ENCODE peak calls at places on chromosomes 16 and 17, in nine cellular contexts. F is stimulated activated CD8-positive, alpha-beta memory T cell treated with anti-CD3 and anti-CD28 coated beads, Interleukin-12 subunit alpha, Interleukin-12 subunit beta, amount 100 ng/mL, for 4 hours; R is T1000; W is smooth muscle cell of the brain vasculature; T is amniotic stem cell; Z is left cardiac atrium; K is H54; N is nucleus accumbens; A is psoas muscle. J is an unnamed sample.

GRCh38 chr17:65121916-65122821 is 15.0 kb upstream of the RGS9 start:
- DNase-seq in T (no peak), N (no peak), Z (no peak), A (no peak), K (no peak), W (no peak), F (no peak), R (no peak), J (no peak)

GRCh38 chr17:77216435-77216980 is 75.7 kb downstream of the SEC14L1 start:
- DNase-seq in Z (no peak), R (no peak), A (no peak), N (no peak), W (no peak), F (no peak), T (no peak), K (no peak), J (no peak)

GRCh38 chr17:28908640-28909098 is 5.8 kb upstream of the DHRS13 start:
- DNase-seq in K (no peak), Z (peak; percentile 49), F (no peak), A (no peak), W (no peak), R (no peak), T (peak; percentile 57), N (no peak), J (peak; percentile 68)

GRCh38 chr17:81608082-81608481 is 28.8 kb downstream of the NPLOC4 start:
- DNase-seq in T (no peak), K (no peak), A (no peak), F (no peak), Z (no peak), W (no peak), N (no peak), R (no peak), J (no peak)

GRCh38 chr16:4746215-4746614 is 11.9 kb downstream of the DNAAF8 start:
- DNase-seq in W (no peak), A (no peak), N (no peak), K (no peak), F (no peak), T (no peak), Z (no peak), R (no peak), J (no peak)

GRCh38 chr17:57075785-57076184 is 9.3 kb upstream of the AKAP1 start:
- DNase-seq in R (no peak), Z (no peak), T (no peak), N (no peak), F (no peak), K (no peak), A (no peak), W (no peak), J (no peak)

GRCh38 chr16:751152-752007 is 9.2 kb upstream of the MSLN start:
- DNase-seq in K (no peak), W (no peak), F (no peak), N (no peak), R (no peak), T (no peak), A (no peak), Z (no peak), J (no peak)

GRCh38 chr16:1800703-1801102 is 7.2 kb upstream of the IGFALS start:
- DNase-seq in W (no peak), N (no peak), F (no peak), Z (no peak), R (no peak), A (no peak), K (no peak), T (no peak), J (no peak)

GRCh38 chr17:44348234-44348987 is 3.3 kb downstream of the GRN start:
- DNase-seq in N (no peak), Z (no peak), W (peak; percentile 29), F (no peak), K (peak; percentile 65), R (no peak), T (peak; percentile 33), A (no peak), J (no peak)

GRCh38 chr17:51422634-51423033 is 162.3 kb downstream of the UTP18 start:
- DNase-seq in A (no peak), K (no peak), R (no peak), W (no peak), N (no peak), F (no peak), T (no peak), Z (no peak), J (no peak)

GRCh38 chr17:5419959-5420653 is at the start of gene RPAIN:
- DNase-seq in T (peak; percentile 89), Z (peak; percentile 91), K (peak; percentile 61), A (peak; percentile 94), F (peak; percentile 73), R (peak; percentile 91), W (no peak), N (peak; percentile 97), J (no peak)

GRCh38 chr17:71115669-71115972 is 946.3 kb downstream of the KCNJ2 start:
- DNase-seq in A (no peak), Z (no peak), R (no peak), F (no peak), W (no peak), N (no peak), T (no peak), K (no peak), J (no peak)

GRCh38 chr17:2179615-2180295 is 123.8 kb downstream of the SMG6 start:
- DNase-seq in W (peak; percentile 99), T (no peak), Z (peak; percentile 89), N (peak; percentile 27), R (peak; percentile 49), K (no peak), A (peak; percentile 83), F (no peak), J (peak; percentile 97)

GRCh38 chr17:75814900-75815373 is 29.3 kb downstream of the UNC13D start:
- DNase-seq in W (no peak), T (peak; percentile 74), K (peak; percentile 97), F (no peak), N (no peak), A (peak; percentile 35), R (peak; percentile 69), Z (peak; percentile 16), J (peak; percentile 39)

GRCh38 chr16:1613728-1614225 is 1.6 kb downstream of the CRAMP1 start:
- DNase-seq in W (no peak), F (no peak), N (no peak), A (no peak), Z (no peak), K (peak; percentile 48), R (no peak), T (no peak), J (no peak)

GRCh38 chr17:48795444-48796162 is 21.4 kb downstream of the TTLL6 start:
- DNase-seq in F (no peak), Z (no peak), T (peak; percentile 22), W (no peak), K (peak; percentile 64), R (no peak), A (no peak), N (no peak), J (peak; percentile 26)

GRCh38 chr16:84827131-84827574 is 7.4 kb downstream of the CRISPLD2 start:
- DNase-seq in W (no peak), K (no peak), F (no peak), A (no peak), T (no peak), N (no peak), Z (no peak), R (no peak), J (no peak)

GRCh38 chr16:90019543-90020259 is 445 bp upstream of the DBNDD1 start:
- DNase-seq in W (no peak), K (peak; percentile 40), Z (no peak), T (no peak), F (no peak), R (no peak), A (peak; percentile 69), N (no peak), J (peak; percentile 53)

GRCh38 chr17:20992987-20993862 is 49.6 kb downstream of the USP22 start:
- DNase-seq in F (peak; percentile 19), Z (no peak), W (peak; percentile 65), A (peak; percentile 76), T (peak; percentile 26), K (peak; percentile 90), N (peak; percentile 69), R (peak; percentile 38), J (peak; percentile 48)

GRCh38 chr16:51317575-51317974 is 166.5 kb upstream of the SALL1 start:
- DNase-seq in A (no peak), K (no peak), R (no peak), F (no peak), Z (no peak), T (no peak), N (no peak), W (no peak), J (no peak)

GRCh38 chr16:356756-357155 is 4.2 kb upstream of the AXIN1 start:
- DNase-seq in W (no peak), N (no peak), F (no peak), A (peak; percentile 46), T (no peak), R (no peak), K (no peak), Z (no peak), J (no peak)

GRCh38 chr17:66633322-66633965 is 201.5 kb upstream of the CACNG5 start:
- DNase-seq in F (no peak), N (no peak), A (no peak), T (no peak), Z (no peak), R (no peak), W (peak; percentile 62), K (peak; percentile 27), J (no peak)

GRCh38 chr17:36600936-36601302 is 464 bp upstream of the MRM1 start:
- DNase-seq in W (no peak), T (no peak), Z (no peak), N (no peak), F (peak; percentile 5), R (no peak), A (no peak), K (no peak), J (no peak)

GRCh38 chr17:44546711-44547606 is 10.3 kb upstream of the FZD2 start:
- DNase-seq in W (no peak), Z (no peak), A (no peak), K (peak; percentile 71), R (no peak), T (no peak), N (no peak), F (no peak), J (no peak)

GRCh38 chr17:8894673-8895578 is 27.5 kb upstream of the PIK3R6 start:
- DNase-seq in Z (peak; percentile 43), W (peak; percentile 44), N (no peak), K (peak; percentile 66), F (no peak), R (no peak), T (peak; percentile 16), A (no peak), J (peak; percentile 8)

GRCh38 chr17:34420254-34420766 is 57.3 kb upstream of the CCL1 start:
- DNase-seq in R (peak; percentile 45), F (peak; percentile 25), A (no peak), W (peak; percentile 31), Z (peak; percentile 54), T (no peak), N (peak; percentile 25), K (peak; percentile 61), J (peak; percentile 8)

GRCh38 chr17:82952019-82952418 is 112.2 kb upstream of the ZNF750 start:
- DNase-seq in F (no peak), Z (no peak), W (no peak), N (no peak), A (peak; percentile 14), K (no peak), R (no peak), T (no peak), J (no peak)

GRCh38 chr17:3846739-3847670 is 959 bp upstream of the NCBP3 start:
- DNase-seq in W (no peak), N (no peak), R (no peak), F (no peak), K (no peak), Z (no peak), A (no peak), T (no peak), J (no peak)

GRCh38 chr17:1649844-1650409 is at the start of gene RILP:
- DNase-seq in K (peak; percentile 86), N (no peak), A (peak; percentile 89), R (no peak), T (no peak), Z (peak; percentile 90), W (no peak), F (no peak), J (no peak)

GRCh38 chr17:82907797-82908261 is 68.0 kb upstream of the ZNF750 start:
- DNase-seq in K (no peak), R (no peak), A (no peak), Z (no peak), F (no peak), N (no peak), T (no peak), W (no peak), J (no peak)

GRCh38 chr16:11253009-11253994 is 2.7 kb downstream of the SOCS1 start:
- DNase-seq in T (no peak), K (no peak), N (no peak), Z (no peak), R (no peak), F (peak; percentile 47), W (no peak), A (no peak), J (no peak)

J was measured in AG04450.